ENCODE peak calls at places on chromosomes 7 and 10, in six cellular contexts. G is hepatocyte; M is upper lobe of right lung; L is CD4-positive, alpha-beta T cell; J is A549; T is astrocyte. Z is an unnamed sample.

GRCh38 chr10:99808285-99808684 is 25.8 kb downstream of the ABCC2 start:
- DNase-seq in G (no peak), M (no peak), L (no peak), J (no peak), T (no peak), Z (no peak)

GRCh38 chr7:3754488-3755365 is 453.7 kb downstream of the SDK1 start:
- DNase-seq in G (peak; percentile 32), M (no peak), L (no peak), J (no peak), T (peak; percentile 89), Z (peak; percentile 87)

GRCh38 chr7:130149575-130150139 is 55.5 kb downstream of the TMEM209 start:
- DNase-seq in G (no peak), M (peak; percentile 76), L (no peak), J (no peak), T (no peak), Z (no peak)

GRCh38 chr10:43109671-43110249 is 28.5 kb upstream of the CSGALNACT2 start:
- DNase-seq in G (no peak), M (no peak), L (no peak), J (no peak), T (no peak), Z (no peak)

GRCh38 chr7:117960351-117960750 is 87.1 kb upstream of the CTTNBP2 start:
- DNase-seq in G (no peak), M (no peak), L (no peak), J (no peak), T (no peak), Z (no peak)

GRCh38 chr7:157458254-157458633 is 121.4 kb downstream of the DNAJB6 start:
- DNase-seq in G (no peak), M (no peak), L (no peak), J (no peak), T (no peak), Z (no peak)

GRCh38 chr10:73965890-73966768 is 31.8 kb upstream of the VCL start:
- DNase-seq in G (peak; percentile 88), M (peak; percentile 70), L (no peak), J (peak; percentile 81), T (peak; percentile 99), Z (peak; percentile 98)

GRCh38 chr7:137006293-137006692 is 137.8 kb downstream of the CHRM2 start:
- DNase-seq in G (no peak), M (no peak), L (no peak), J (no peak), T (no peak), Z (no peak)

GRCh38 chr10:63718453-63718852 is 197.3 kb downstream of the REEP3 start:
- DNase-seq in G (no peak), M (no peak), L (no peak), J (no peak), T (no peak), Z (no peak)

GRCh38 chr10:14570800-14571199 is 203.9 kb downstream of the FAM107B start:
- DNase-seq in G (no peak), M (no peak), L (no peak), J (no peak), T (no peak), Z (no peak)

GRCh38 chr10:51522858-51523257 is 176.5 kb downstream of the CSTF2T start:
- DNase-seq in G (no peak), M (no peak), L (no peak), J (no peak), T (no peak), Z (no peak)

GRCh38 chr7:113331155-113331898 is 213.0 kb upstream of the SMIM30 start:
- DNase-seq in G (peak; percentile 8), M (no peak), L (no peak), J (no peak), T (no peak), Z (no peak)

GRCh38 chr7:51301806-51302205 is 14.8 kb downstream of the COBL start:
- DNase-seq in G (no peak), M (no peak), L (no peak), J (no peak), T (no peak), Z (no peak)

GRCh38 chr10:43203491-43204393 is 63.1 kb downstream of the RASGEF1A start:
- DNase-seq in G (peak; percentile 36), M (peak; percentile 76), L (peak; percentile 37), J (no peak), T (no peak), Z (peak; percentile 42)

GRCh38 chr10:94133239-94133638 is 139.5 kb downstream of the PLCE1 start:
- DNase-seq in G (no peak), M (no peak), L (no peak), J (no peak), T (no peak), Z (no peak)
- H3K27ac ChIP-seq in G (no peak overlapping the region), M (no peak overlapping the region), L (no peak overlapping the region), J (no peak overlapping the region), T (no peak overlapping the region), Z (no peak overlapping the region)

DNA sequence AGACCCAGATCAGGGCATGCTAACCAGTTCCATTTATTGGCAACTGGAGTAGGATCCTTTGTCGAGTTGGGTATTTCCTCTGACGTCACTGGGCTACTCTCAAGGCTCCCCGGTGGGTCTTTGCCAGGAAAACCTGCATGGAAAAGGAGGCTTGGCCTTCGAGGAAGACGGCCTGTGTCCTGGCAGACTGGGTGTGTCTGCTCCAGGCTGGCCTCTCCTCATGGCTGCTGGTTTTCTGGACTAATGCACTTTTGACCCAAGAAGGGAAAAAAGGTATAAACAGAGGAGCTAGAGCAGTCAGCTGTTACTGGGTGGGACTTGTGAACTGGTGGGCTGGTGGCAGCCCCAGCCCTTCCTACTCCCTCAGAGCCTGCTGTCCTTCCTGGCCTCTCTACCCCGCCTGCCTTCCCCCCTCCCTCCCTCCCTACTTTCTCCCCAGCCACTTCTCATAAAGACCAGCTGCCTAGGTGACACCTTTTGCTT is 102.0 kb upstream of the MKLN1 start:
- DNase-seq in G (peak; percentile 74), M (peak; percentile 74), L (no peak), J (peak; percentile 93), T (peak; percentile 51), Z (peak; percentile 53)
- H3K27ac ChIP-seq in G (peak overlapping the region; percentile 96), M (peak overlapping the region; percentile 72), L (no peak overlapping the region), J (peak overlapping the region; percentile 97), T (no peak overlapping the region), Z (peak overlapping the region; percentile 81)

GRCh38 chr10:924524-924859 is 7.0 kb downstream of the LARP4B start:
- DNase-seq in G (no peak), M (no peak), L (no peak), J (no peak), T (no peak), Z (no peak)
- H3K27ac ChIP-seq in G (no peak overlapping the region), M (no peak overlapping the region), L (no peak overlapping the region), J (no peak overlapping the region), T (no peak overlapping the region), Z (no peak overlapping the region)

GRCh38 chr10:110077436-110078120 is 69.8 kb downstream of the ADD3 start:
- DNase-seq in G (no peak), M (no peak), L (no peak), J (no peak), T (no peak), Z (no peak)
- H3K27ac ChIP-seq in G (peak overlapping the region; percentile 75), M (peak overlapping the region; percentile 75), L (peak overlapping the region; percentile 66), J (peak overlapping the region; percentile 25), T (peak overlapping the region; percentile 32), Z (peak overlapping the region; percentile 47)

Z was measured in SJSA1.